ENCODE peak calls at places on chromosomes 7 and 10, in six cellular contexts. C, J, K, Z, W and L are unnamed samples.

GRCh38 chr10:11863353-11864105 is 40.4 kb downstream of the PROSER2 start:
- DNase-seq in C (no peak), J (no peak), K (peak; percentile 76), Z (no peak), W (no peak), L (peak; percentile 39)

GRCh38 chr10:129933456-129934092 is 30.5 kb downstream of the EBF3 start:
- DNase-seq in C (no peak), J (no peak), K (no peak), Z (no peak), W (no peak), L (no peak)

GRCh38 chr10:16828114-16828568 is 10.9 kb upstream of the RSU1 start:
- DNase-seq in C (peak; percentile 83), J (peak; percentile 27), K (peak; percentile 48), Z (peak; percentile 43), W (peak; percentile 85), L (peak; percentile 19)

GRCh38 chr10:28186887-28187578 is 115.8 kb downstream of the MPP7 start:
- DNase-seq in C (no peak), J (no peak), K (no peak), Z (no peak), W (no peak), L (no peak)

GRCh38 chr7:46603780-46604725 is 683.0 kb upstream of the IGFBP3 start:
- DNase-seq in C (no peak), J (peak; percentile 10), K (no peak), Z (no peak), W (no peak), L (no peak)

GRCh38 chr10:112607506-112607905 is 160.5 kb downstream of the VTI1A start:
- DNase-seq in C (no peak), J (no peak), K (no peak), Z (no peak), W (no peak), L (no peak)

GRCh38 chr10:14330390-14331071 is at the start of gene FRMD4A:
- DNase-seq in C (no peak), J (peak; percentile 31), K (no peak), Z (no peak), W (no peak), L (no peak)

GRCh38 chr7:2000801-2001321 is 231.9 kb downstream of the MAD1L1 start:
- DNase-seq in C (no peak), J (no peak), K (no peak), Z (no peak), W (no peak), L (no peak)

GRCh38 chr7:100198266-100198665 is 20.5 kb downstream of the STAG3 start:
- DNase-seq in C (no peak), J (no peak), K (no peak), Z (no peak), W (no peak), L (no peak)

GRCh38 chr10:131743190-131744151 is 157.3 kb upstream of the PPP2R2D start:
- DNase-seq in C (no peak), J (peak; percentile 53), K (peak; percentile 45), Z (no peak), W (no peak), L (no peak)

GRCh38 chr10:28796606-28797512 is 119.5 kb downstream of the BAMBI start:
- DNase-seq in C (no peak), J (no peak), K (no peak), Z (no peak), W (peak; percentile 91), L (no peak)

GRCh38 chr7:38863609-38864291 is 45.2 kb downstream of the VPS41 start:
- DNase-seq in C (peak; percentile 85), J (no peak), K (no peak), Z (peak; percentile 9), W (no peak), L (no peak)

GRCh38 chr10:103890194-103890658 is 27.8 kb downstream of the STN1 start:
- DNase-seq in C (peak; percentile 79), J (no peak), K (no peak), Z (no peak), W (no peak), L (peak; percentile 11)

DNA sequence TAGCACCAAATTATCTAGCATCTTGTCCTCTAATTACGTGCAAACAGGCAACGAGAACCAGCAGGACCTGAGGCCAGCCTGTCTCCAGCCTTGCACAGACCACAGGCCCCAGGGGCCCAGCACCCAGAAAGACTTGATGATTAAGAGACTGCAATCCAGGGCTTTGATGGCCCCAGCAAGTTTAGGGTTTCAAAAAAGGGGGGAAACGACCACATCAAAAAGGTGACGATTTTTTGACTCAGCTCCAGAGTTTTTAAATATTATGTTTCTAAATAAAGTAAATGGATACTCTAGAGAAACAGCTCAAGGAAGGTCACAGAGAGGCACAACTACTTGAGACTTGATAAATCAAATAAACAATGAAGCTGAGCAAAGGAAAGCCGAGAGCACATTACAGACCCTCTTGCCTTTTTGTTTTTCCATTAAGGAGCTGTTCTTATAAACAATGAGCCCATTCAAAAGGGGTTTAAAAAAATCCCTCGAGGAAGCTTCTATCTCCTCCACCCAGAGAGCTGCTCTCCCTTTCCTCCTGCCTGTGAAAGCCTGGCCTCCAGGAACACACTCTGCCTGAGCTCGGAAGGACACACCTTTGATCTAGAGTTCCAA is 44.1 kb downstream of the GLI3 start:
- DNase-seq in C (no peak), J (no peak), K (no peak), Z (peak; percentile 23), W (no peak), L (no peak)
- TF ChIP-seq JUND in C (no peak), J (no peak), K (no peak), Z (no peak), W (no peak), L (no peak)

GRCh38 chr10:118017850-118018249 is 28.9 kb downstream of the RAB11FIP2 start:
- DNase-seq in C (no peak), J (no peak), K (no peak), Z (no peak), W (no peak), L (no peak)

GRCh38 chr10:118017071-118017740 is 29.5 kb downstream of the RAB11FIP2 start:
- DNase-seq in C (no peak), J (no peak), K (no peak), Z (no peak), W (no peak), L (no peak)

GRCh38 chr10:118007773-118008172 is 39.0 kb downstream of the RAB11FIP2 start:
- DNase-seq in C (no peak), J (no peak), K (no peak), Z (no peak), W (peak; percentile 7), L (no peak)

GRCh38 chr10:118013078-118013568 is 33.6 kb downstream of the RAB11FIP2 start:
- DNase-seq in C (no peak), J (no peak), K (no peak), Z (no peak), W (no peak), L (no peak)
- TF ChIP-seq JUND in C (no peak), J (no peak), K (no peak), Z (no peak), W (no peak), L (no peak)

GRCh38 chr10:93079663-93080349 is 6.1 kb downstream of the CYP26A1 start:
- DNase-seq in C (no peak), J (no peak), K (no peak), Z (no peak), W (no peak), L (no peak)
- TF ChIP-seq JUND in C (no peak), J (no peak), K (no peak), Z (no peak), W (no peak), L (no peak)

DNA sequence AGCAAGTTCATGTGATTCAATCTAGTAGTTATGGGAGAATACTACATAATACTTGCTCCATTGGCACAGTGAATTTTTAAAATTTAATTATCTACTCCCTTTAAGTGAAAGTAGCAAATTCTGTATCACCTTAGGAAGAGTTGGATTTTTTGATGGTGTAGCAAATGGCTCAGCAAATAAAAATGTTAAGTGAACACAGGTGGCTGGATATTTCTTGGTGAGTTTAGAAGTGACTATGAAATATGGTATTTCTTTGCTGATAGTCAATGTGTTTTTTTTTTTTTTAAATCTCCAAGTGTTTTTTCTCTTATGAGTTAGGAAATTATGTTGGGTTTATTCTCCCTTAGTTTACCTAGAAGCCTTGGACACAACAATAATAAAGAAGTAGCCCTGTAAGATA is 67.8 kb downstream of the CREM start:
- DNase-seq in C (no peak), J (no peak), K (no peak), Z (no peak), W (no peak), L (no peak)
- TF ChIP-seq JUND in C (no peak), J (peak; percentile 29), K (no peak), Z (no peak), W (no peak), L (no peak)

DNA sequence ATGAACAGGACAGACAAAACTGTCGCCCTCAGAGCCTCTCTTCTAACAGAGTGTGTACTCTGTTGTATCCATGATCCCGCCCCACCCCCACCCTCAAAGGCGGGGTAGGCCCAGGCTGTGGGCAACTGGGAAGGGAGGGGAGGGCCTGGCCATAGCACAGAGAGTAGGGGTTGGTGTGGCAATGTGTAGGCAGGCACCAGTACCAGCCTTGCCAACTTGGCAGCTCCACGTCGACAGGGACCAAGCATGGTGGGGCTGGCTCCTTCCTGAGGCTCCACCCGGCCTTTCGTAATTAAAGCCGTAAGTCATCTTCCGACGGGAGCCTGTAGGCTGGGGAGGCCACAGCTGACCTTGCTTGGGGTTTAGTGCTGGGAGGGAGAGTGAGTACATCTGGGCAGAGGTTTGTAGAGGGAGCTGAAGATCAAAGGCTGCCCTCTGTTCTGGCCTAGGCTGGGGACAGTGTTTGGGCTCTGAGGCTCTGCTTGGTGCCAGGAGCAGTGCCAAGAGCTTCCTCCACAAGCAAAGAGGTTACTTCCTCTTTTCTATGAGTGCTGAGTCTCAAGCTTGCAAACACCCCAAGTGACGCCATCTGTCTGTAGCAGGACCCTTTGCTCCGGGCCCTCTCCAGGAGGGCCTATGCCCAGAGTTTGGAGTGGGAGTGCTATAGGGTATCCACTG is 121.6 kb downstream of the C10orf105 start:
- DNase-seq in C (no peak), J (no peak), K (no peak), Z (no peak), W (no peak), L (no peak)
- TF ChIP-seq JUND in C (no peak), J (no peak), K (no peak), Z (no peak), W (no peak), L (no peak)

DNA sequence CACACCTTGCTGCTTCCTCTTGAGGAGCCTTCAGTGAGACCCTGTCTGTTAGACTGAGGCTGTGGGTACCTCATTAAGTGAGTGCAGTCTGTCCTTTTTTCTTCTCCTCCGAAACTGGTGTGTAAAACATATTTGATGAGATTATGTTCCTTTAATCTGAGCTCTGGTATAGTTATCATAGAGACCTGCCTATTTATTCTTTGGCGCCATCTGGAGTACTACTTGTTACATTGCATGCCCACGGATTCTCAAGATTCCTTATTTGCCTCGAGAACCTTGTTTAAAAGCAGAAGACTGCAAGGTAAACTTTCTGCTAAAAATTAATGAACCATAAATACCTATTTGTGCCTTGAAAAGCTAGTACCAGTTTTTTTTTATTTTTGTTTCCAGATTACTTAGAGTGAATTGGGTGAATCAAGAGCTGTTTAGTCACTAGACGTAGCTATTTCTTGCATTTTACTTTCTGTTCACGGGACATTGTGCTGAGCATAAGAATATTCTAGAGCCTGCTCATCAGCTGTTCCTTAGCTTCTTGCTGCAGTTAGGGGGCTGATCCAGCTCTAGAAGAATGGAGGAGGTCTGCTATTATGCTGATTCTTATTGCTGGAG is 16.9 kb upstream of the STMP1 start:
- DNase-seq in C (peak; percentile 40), J (peak; percentile 62), K (no peak), Z (no peak), W (peak; percentile 61), L (no peak)
- TF ChIP-seq JUND in C (no peak), J (no peak), K (no peak), Z (no peak), W (no peak), L (no peak)

GRCh38 chr7:23680417-23681405 is 712 bp downstream of the FAM221A start:
- DNase-seq in C (no peak), J (peak; percentile 90), K (no peak), Z (peak; percentile 57), W (no peak), L (peak; percentile 38)
- TF ChIP-seq JUND in C (no peak), J (peak; percentile 40), K (no peak), Z (peak; percentile 29), W (no peak), L (no peak)

GRCh38 chr7:27115161-27116018 is 12.9 kb upstream of the HOXA2 start:
- DNase-seq in C (peak; percentile 96), J (no peak), K (no peak), Z (no peak), W (no peak), L (no peak)
- TF ChIP-seq JUND in C (peak; percentile 91), J (no peak), K (no peak), Z (no peak), W (no peak), L (no peak)